ENCODE peak calls at places on chromosomes 2 and 18, in eight cellular contexts. W, S, O, R, B, M, Y and A are unnamed samples.

GRCh38 chr18:10164241-10165160 is 250.7 kb downstream of the VAPA start:
- DNase-seq in W (no peak), S (no peak), O (no peak), R (no peak), B (no peak), M (no peak), Y (no peak), A (no peak)

GRCh38 chr2:128319773-128320608 is 1.3 kb upstream of the HS6ST1 start:
- DNase-seq in W (no peak), S (no peak), O (no peak), R (no peak), B (peak; percentile 80), M (no peak), Y (no peak), A (no peak)

GRCh38 chr2:238925281-238925680 is 77.4 kb downstream of the TWIST2 start:
- DNase-seq in W (no peak), S (no peak), O (no peak), R (no peak), B (peak; percentile 37), M (no peak), Y (no peak), A (no peak)

GRCh38 chr2:55014962-55015939 is 35.0 kb downstream of the RTN4 start:
- DNase-seq in W (peak; percentile 67), S (peak; percentile 95), O (peak; percentile 79), R (peak; percentile 35), B (no peak), M (no peak), Y (peak; percentile 66), A (peak; percentile 89)

GRCh38 chr2:222837643-222838056 is 23.2 kb upstream of the ACSL3 start:
- DNase-seq in W (peak; percentile 75), S (no peak), O (peak; percentile 36), R (no peak), B (no peak), M (no peak), Y (peak; percentile 83), A (peak; percentile 54)

GRCh38 chr2:28681216-28681981 is 70.2 kb upstream of the PPP1CB start:
- DNase-seq in W (peak; percentile 82), S (peak; percentile 88), O (peak; percentile 75), R (peak; percentile 69), B (peak; percentile 86), M (peak; percentile 47), Y (peak; percentile 82), A (no peak)

GRCh38 chr2:240205348-240205747 is 64.9 kb upstream of the OTOS start:
- DNase-seq in W (peak; percentile 78), S (peak; percentile 80), O (peak; percentile 81), R (peak; percentile 67), B (no peak), M (no peak), Y (peak; percentile 53), A (no peak)

GRCh38 chr2:172613610-172614231 is 57.8 kb downstream of the PDK1 start:
- DNase-seq in W (no peak), S (no peak), O (no peak), R (no peak), B (no peak), M (no peak), Y (no peak), A (no peak)

GRCh38 chr2:239575931-239576445 is 175.2 kb upstream of the HDAC4 start:
- DNase-seq in W (no peak), S (no peak), O (no peak), R (no peak), B (peak; percentile 48), M (no peak), Y (no peak), A (no peak)

GRCh38 chr2:43323810-43324588 is 97.6 kb upstream of the ZFP36L2 start:
- DNase-seq in W (no peak), S (no peak), O (no peak), R (no peak), B (peak; percentile 81), M (no peak), Y (no peak), A (no peak)

GRCh38 chr2:111662771-111663470 is 221.1 kb downstream of the ANAPC1 start:
- DNase-seq in W (peak; percentile 83), S (no peak), O (peak; percentile 8), R (peak; percentile 50), B (no peak), M (no peak), Y (peak; percentile 64), A (no peak)

GRCh38 chr2:210203162-210203561 is 22.1 kb downstream of the ACADL start:
- DNase-seq in W (no peak), S (no peak), O (no peak), R (no peak), B (no peak), M (no peak), Y (no peak), A (no peak)

GRCh38 chr2:58194451-58194850 is 46.7 kb downstream of the FANCL start:
- DNase-seq in W (no peak), S (no peak), O (no peak), R (no peak), B (no peak), M (no peak), Y (no peak), A (no peak)

GRCh38 chr2:191933307-191934105 is 86.6 kb upstream of the CAVIN2 start:
- DNase-seq in W (peak; percentile 15), S (no peak), O (no peak), R (peak; percentile 22), B (no peak), M (no peak), Y (peak; percentile 46), A (no peak)

GRCh38 chr18:36152781-36153180 is 23.1 kb downstream of the ELP2 start:
- DNase-seq in W (peak; percentile 30), S (peak; percentile 63), O (no peak), R (no peak), B (no peak), M (no peak), Y (no peak), A (no peak)

GRCh38 chr2:28327963-28328922 is 64.4 kb upstream of the FOSL2 start:
- DNase-seq in W (peak; percentile 58), S (no peak), O (no peak), R (no peak), B (no peak), M (no peak), Y (no peak), A (no peak)

GRCh38 chr2:121471571-121472464 is 58.9 kb upstream of the RNU4ATAC start:
- DNase-seq in W (peak; percentile 44), S (peak; percentile 67), O (peak; percentile 84), R (no peak), B (no peak), M (no peak), Y (peak; percentile 84), A (no peak)

GRCh38 chr2:20590704-20591515 is 60.0 kb downstream of the HS1BP3 start:
- DNase-seq in W (peak; percentile 47), S (no peak), O (no peak), R (no peak), B (peak; percentile 68), M (peak; percentile 15), Y (no peak), A (no peak)

GRCh38 chr2:235142588-235142987 is 190.8 kb downstream of the SH3BP4 start:
- DNase-seq in W (no peak), S (no peak), O (no peak), R (no peak), B (no peak), M (no peak), Y (no peak), A (peak; percentile 63)

GRCh38 chr2:205060269-205060668 is 515.0 kb downstream of the PARD3B start:
- DNase-seq in W (peak; percentile 68), S (peak; percentile 10), O (peak; percentile 70), R (no peak), B (no peak), M (no peak), Y (peak; percentile 89), A (no peak)

GRCh38 chr2:165793779-165794519 is at the start of gene GALNT3:
- DNase-seq in W (no peak), S (no peak), O (peak; percentile 14), R (peak; percentile 27), B (peak; percentile 95), M (peak; percentile 36), Y (no peak), A (peak; percentile 93)

GRCh38 chr2:214716811-214717560 is 92.5 kb downstream of the BARD1 start:
- DNase-seq in W (no peak), S (no peak), O (no peak), R (no peak), B (no peak), M (no peak), Y (no peak), A (no peak)

GRCh38 chr2:172200495-172201085 is 97.9 kb upstream of the DLX2 start:
- DNase-seq in W (no peak), S (peak; percentile 56), O (peak; percentile 21), R (peak; percentile 34), B (no peak), M (no peak), Y (peak; percentile 58), A (no peak)

GRCh38 chr2:235744161-235744560 is 250.3 kb downstream of the AGAP1 start:
- DNase-seq in W (no peak), S (no peak), O (no peak), R (no peak), B (no peak), M (no peak), Y (no peak), A (no peak)

GRCh38 chr2:144012304-144012703 is 507.6 kb downstream of the ZEB2 start:
- DNase-seq in W (no peak), S (no peak), O (no peak), R (no peak), B (no peak), M (no peak), Y (no peak), A (no peak)

GRCh38 chr2:157107877-157108276 is 149.6 kb upstream of the GALNT5 start:
- DNase-seq in W (peak; percentile 25), S (peak; percentile 18), O (peak; percentile 19), R (no peak), B (no peak), M (no peak), Y (peak; percentile 86), A (peak; percentile 81)

GRCh38 chr2:110744429-110744828 is 12.1 kb downstream of the ACOXL start:
- DNase-seq in W (no peak), S (no peak), O (no peak), R (no peak), B (no peak), M (no peak), Y (no peak), A (no peak)

GRCh38 chr2:210681481-210681880 is 125.1 kb downstream of the CPS1 start:
- DNase-seq in W (no peak), S (no peak), O (no peak), R (no peak), B (no peak), M (no peak), Y (no peak), A (no peak)

GRCh38 chr2:138871312-138871711 is 91.1 kb upstream of the NXPH2 start:
- DNase-seq in W (peak; percentile 2), S (no peak), O (no peak), R (no peak), B (no peak), M (no peak), Y (no peak), A (no peak)

GRCh38 chr2:147989809-147990403 is 30.6 kb downstream of the ORC4 start:
- DNase-seq in W (peak; percentile 42), S (peak; percentile 79), O (peak; percentile 48), R (no peak), B (no peak), M (no peak), Y (peak; percentile 63), A (peak; percentile 62)

GRCh38 chr2:166802475-166802874 is 85.8 kb upstream of the XIRP2 start:
- DNase-seq in W (no peak), S (no peak), O (no peak), R (no peak), B (no peak), M (no peak), Y (no peak), A (no peak)

GRCh38 chr2:132448771-132449170 is 32.2 kb downstream of the GPR39 start:
- DNase-seq in W (peak; percentile 27), S (peak; percentile 53), O (peak; percentile 45), R (no peak), B (no peak), M (no peak), Y (peak; percentile 65), A (peak; percentile 47)

GRCh38 chr2:53575606-53576360 is 191.8 kb upstream of the CHAC2 start:
- DNase-seq in W (no peak), S (no peak), O (peak; percentile 16), R (no peak), B (no peak), M (no peak), Y (no peak), A (no peak)

GRCh38 chr2:190344275-190344827 is 962 bp downstream of the INPP1 start:
- DNase-seq in W (peak; percentile 55), S (peak; percentile 37), O (peak; percentile 45), R (no peak), B (no peak), M (no peak), Y (peak; percentile 12), A (peak; percentile 83)